ENCODE peak calls at places on chromosomes 4 and X, in five cellular contexts. One of them, this sample, is unnamed.

GRCh38 chrX:67544281-67544680 is 460 bp downstream of the AR start:
- DNase-seq in tibial nerve: no peak
- DNase-seq in suprapubic skin: no peak
- DNase-seq in fibroblast of lung: peak; percentile 19
- DNase-seq in HFFc6: no peak
- DNase-seq in this sample: no peak

GRCh38 chrX:153867671-153868070 is 18.3 kb downstream of the L1CAM start:
- DNase-seq in tibial nerve: no peak
- DNase-seq in suprapubic skin: no peak
- DNase-seq in fibroblast of lung: no peak
- DNase-seq in HFFc6: no peak
- DNase-seq in this sample: no peak

GRCh38 chr4:184588893-184589292 is 60.4 kb downstream of the CASP3 start:
- DNase-seq in tibial nerve: no peak
- DNase-seq in suprapubic skin: no peak
- DNase-seq in fibroblast of lung: peak; percentile 11
- DNase-seq in HFFc6: no peak
- DNase-seq in this sample: no peak

GRCh38 chr4:177681902-177682301 is 239.7 kb upstream of the AGA start:
- DNase-seq in tibial nerve: no peak
- DNase-seq in suprapubic skin: no peak
- DNase-seq in fibroblast of lung: peak; percentile 13
- DNase-seq in HFFc6: no peak
- DNase-seq in this sample: no peak

GRCh38 chr4:106647451-106647850 is 278.9 kb upstream of the GIMD1 start:
- DNase-seq in tibial nerve: no peak
- DNase-seq in suprapubic skin: no peak
- DNase-seq in fibroblast of lung: no peak
- DNase-seq in HFFc6: no peak
- DNase-seq in this sample: no peak

GRCh38 chr4:879730-880079 is 52.4 kb downstream of the GAK start:
- DNase-seq in tibial nerve: no peak
- DNase-seq in suprapubic skin: no peak
- DNase-seq in fibroblast of lung: no peak
- DNase-seq in HFFc6: no peak
- DNase-seq in this sample: peak; percentile 23

GRCh38 chrX:133215747-133216146 is 2.4 kb downstream of the TFDP3 start:
- DNase-seq in tibial nerve: no peak
- DNase-seq in suprapubic skin: no peak
- DNase-seq in fibroblast of lung: peak; percentile 14
- DNase-seq in HFFc6: no peak
- DNase-seq in this sample: no peak

GRCh38 chr4:5710065-5710961 is 688 bp upstream of the EVC start:
- DNase-seq in tibial nerve: no peak
- DNase-seq in suprapubic skin: no peak
- DNase-seq in fibroblast of lung: peak; percentile 31
- DNase-seq in HFFc6: no peak
- DNase-seq in this sample: no peak

GRCh38 chr4:174324725-174325124 is 41.0 kb downstream of the CEP44 start:
- DNase-seq in tibial nerve: no peak
- DNase-seq in suprapubic skin: no peak
- DNase-seq in fibroblast of lung: peak; percentile 61
- DNase-seq in HFFc6: peak; percentile 1
- DNase-seq in this sample: no peak

GRCh38 chrX:128728943-128729342 is 676.7 kb upstream of the ACTRT1 start:
- DNase-seq in tibial nerve: no peak
- DNase-seq in suprapubic skin: no peak
- DNase-seq in fibroblast of lung: no peak
- DNase-seq in HFFc6: no peak
- DNase-seq in this sample: no peak

GRCh38 chr4:128385683-128386304 is 98.2 kb upstream of the PGRMC2 start:
- DNase-seq in tibial nerve: no peak
- DNase-seq in suprapubic skin: no peak
- DNase-seq in fibroblast of lung: peak; percentile 63
- DNase-seq in HFFc6: peak; percentile 22
- DNase-seq in this sample: no peak

GRCh38 chrX:31706456-31706855 is 634.6 kb upstream of the FTHL17 start:
- DNase-seq in tibial nerve: no peak
- DNase-seq in suprapubic skin: no peak
- DNase-seq in fibroblast of lung: peak; percentile 35
- DNase-seq in HFFc6: no peak
- DNase-seq in this sample: no peak

GRCh38 chr4:108774809-108775530 is 12.1 kb upstream of the ETNPPL start:
- DNase-seq in tibial nerve: no peak
- DNase-seq in suprapubic skin: no peak
- DNase-seq in fibroblast of lung: no peak
- DNase-seq in HFFc6: no peak
- DNase-seq in this sample: no peak

GRCh38 chr4:113979973-113980615 is 647 bp upstream of the ARSJ start:
- DNase-seq in tibial nerve: no peak
- DNase-seq in suprapubic skin: no peak
- DNase-seq in fibroblast of lung: peak; percentile 68
- DNase-seq in HFFc6: no peak
- DNase-seq in this sample: no peak

GRCh38 chr4:8198906-8199593 is at the start of gene SH3TC1:
- DNase-seq in tibial nerve: peak; percentile 71
- DNase-seq in suprapubic skin: peak; percentile 90
- DNase-seq in fibroblast of lung: peak; percentile 88
- DNase-seq in HFFc6: peak; percentile 83
- DNase-seq in this sample: peak; percentile 37

GRCh38 chr4:104942990-104943758 is 203.5 kb upstream of the TET2 start:
- DNase-seq in tibial nerve: no peak
- DNase-seq in suprapubic skin: no peak
- DNase-seq in fibroblast of lung: peak; percentile 59
- DNase-seq in HFFc6: no peak
- DNase-seq in this sample: no peak

GRCh38 chrX:103211012-103211715 is 3.7 kb upstream of the BEX4 start:
- DNase-seq in tibial nerve: peak; percentile 37
- DNase-seq in suprapubic skin: no peak
- DNase-seq in fibroblast of lung: peak; percentile 29
- DNase-seq in HFFc6: peak; percentile 10
- DNase-seq in this sample: peak; percentile 34

GRCh38 chrX:72130762-72131231 is 918 bp downstream of the RTL5 start:
- DNase-seq in tibial nerve: no peak
- DNase-seq in suprapubic skin: no peak
- DNase-seq in fibroblast of lung: no peak
- DNase-seq in HFFc6: no peak
- DNase-seq in this sample: no peak

GRCh38 chrX:151973851-151974335 is 583 bp downstream of the GABRE start:
- DNase-seq in tibial nerve: no peak
- DNase-seq in suprapubic skin: peak; percentile 64
- DNase-seq in fibroblast of lung: peak; percentile 24
- DNase-seq in HFFc6: peak; percentile 3
- DNase-seq in this sample: no peak

GRCh38 chr4:5142726-5143125 is 91.4 kb downstream of the STK32B start:
- DNase-seq in tibial nerve: peak; percentile 45
- DNase-seq in suprapubic skin: no peak
- DNase-seq in fibroblast of lung: peak; percentile 36
- DNase-seq in HFFc6: peak; percentile 1
- DNase-seq in this sample: no peak

GRCh38 chrX:7170903-7171302 is 22.9 kb upstream of the PUDP start:
- DNase-seq in tibial nerve: no peak
- DNase-seq in suprapubic skin: no peak
- DNase-seq in fibroblast of lung: no peak
- DNase-seq in HFFc6: no peak
- DNase-seq in this sample: peak; percentile 10

GRCh38 chrX:31832263-31832662 is 760.4 kb upstream of the FTHL17 start:
- DNase-seq in tibial nerve: no peak
- DNase-seq in suprapubic skin: no peak
- DNase-seq in fibroblast of lung: peak; percentile 5
- DNase-seq in HFFc6: no peak
- DNase-seq in this sample: no peak

GRCh38 chr4:8353912-8354453 is 84.4 kb downstream of the HTRA3 start:
- DNase-seq in tibial nerve: no peak
- DNase-seq in suprapubic skin: no peak
- DNase-seq in fibroblast of lung: peak; percentile 91
- DNase-seq in HFFc6: no peak
- DNase-seq in this sample: no peak

GRCh38 chr4:54254915-54255246 is 25.8 kb downstream of the PDGFRA start:
- DNase-seq in tibial nerve: no peak
- DNase-seq in suprapubic skin: no peak
- DNase-seq in fibroblast of lung: no peak
- DNase-seq in HFFc6: no peak
- DNase-seq in this sample: no peak

GRCh38 chr4:107977482-107977881 is 12.2 kb upstream of the HADH start:
- DNase-seq in tibial nerve: no peak
- DNase-seq in suprapubic skin: no peak
- DNase-seq in fibroblast of lung: no peak
- DNase-seq in HFFc6: no peak
- DNase-seq in this sample: no peak

DNA sequence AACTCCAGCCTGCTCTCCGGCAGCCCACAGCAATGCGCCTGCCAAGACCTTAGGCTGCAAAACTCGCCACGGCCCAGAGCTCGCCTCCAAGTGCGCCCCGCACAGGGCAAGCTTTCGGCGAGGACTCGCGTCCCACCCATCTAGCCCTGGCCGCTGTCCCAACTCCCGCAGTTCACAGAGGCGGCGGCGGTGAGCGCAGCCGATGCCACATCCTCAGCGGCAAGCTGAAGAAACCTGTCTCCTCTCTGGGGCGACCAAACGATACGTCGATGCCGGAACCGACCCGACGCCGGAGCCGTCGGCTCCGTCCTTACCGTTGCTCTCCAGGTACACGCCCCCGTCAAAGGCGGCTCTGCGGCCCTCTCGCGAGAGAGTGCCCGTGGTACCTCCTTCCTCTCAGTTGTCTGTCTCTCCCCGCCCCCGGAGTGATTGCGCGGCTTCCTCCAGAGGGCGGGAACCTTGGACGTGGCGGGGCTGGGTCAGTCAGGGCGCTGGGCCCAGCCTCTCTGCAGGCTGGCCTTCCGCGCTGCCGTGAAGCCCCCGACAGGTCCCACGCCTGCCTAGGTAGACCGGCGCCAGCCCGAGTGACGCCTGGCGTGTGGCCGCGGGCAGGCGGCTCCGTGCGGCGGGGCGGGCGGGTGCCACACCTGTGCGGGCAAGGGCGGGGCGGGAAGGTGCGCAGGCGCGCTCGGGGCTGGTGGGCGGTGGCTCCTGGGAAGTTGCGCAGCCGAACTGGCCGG is 380 bp upstream of the RAB33B start:
- DNase-seq in tibial nerve: peak; percentile 96
- DNase-seq in suprapubic skin: peak; percentile 99
- DNase-seq in fibroblast of lung: peak; percentile 97
- DNase-seq in HFFc6: peak; percentile 96
- DNase-seq in this sample: peak; percentile 96
- TF ChIP-seq CTCF in tibial nerve: peak; percentile 10
- TF ChIP-seq CTCF in suprapubic skin: no peak
- TF ChIP-seq CTCF in fibroblast of lung: no peak
- TF ChIP-seq CTCF in HFFc6: peak; percentile 56
- TF ChIP-seq CTCF in this sample: peak; percentile 4

GRCh38 chr4:182575225-182575624 is 332.0 kb downstream of the TENM3 start:
- DNase-seq in tibial nerve: no peak
- DNase-seq in suprapubic skin: no peak
- DNase-seq in fibroblast of lung: no peak
- DNase-seq in HFFc6: no peak
- DNase-seq in this sample: no peak
- TF ChIP-seq CTCF in tibial nerve: no peak
- TF ChIP-seq CTCF in suprapubic skin: no peak
- TF ChIP-seq CTCF in fibroblast of lung: no peak
- TF ChIP-seq CTCF in HFFc6: no peak
- TF ChIP-seq CTCF in this sample: no peak

DNA sequence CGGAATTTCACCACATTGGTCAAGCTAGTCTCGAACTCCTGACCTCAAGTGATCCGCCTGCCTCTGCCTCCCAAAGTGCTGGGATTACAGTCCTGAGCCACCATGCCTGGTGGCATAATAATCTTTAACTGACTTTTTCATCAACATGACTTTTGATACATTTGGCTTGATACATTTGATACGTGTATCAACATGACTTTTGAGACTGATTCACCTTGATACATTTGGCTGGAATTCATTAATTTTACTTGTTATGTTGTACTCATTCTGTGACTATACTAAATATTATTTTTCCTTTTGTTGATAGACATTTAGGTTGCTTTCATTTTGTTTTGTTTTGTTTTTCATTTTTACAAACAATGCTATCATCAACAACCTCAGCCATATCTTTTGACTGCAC is 6.3 kb downstream of the TMEM154 start:
- DNase-seq in tibial nerve: no peak
- DNase-seq in suprapubic skin: no peak
- DNase-seq in fibroblast of lung: no peak
- DNase-seq in HFFc6: no peak
- DNase-seq in this sample: no peak
- TF ChIP-seq CTCF in tibial nerve: no peak
- TF ChIP-seq CTCF in suprapubic skin: no peak
- TF ChIP-seq CTCF in fibroblast of lung: no peak
- TF ChIP-seq CTCF in HFFc6: no peak
- TF ChIP-seq CTCF in this sample: no peak

GRCh38 chrX:49165901-49166881 is 3.6 kb downstream of the MAGIX start:
- DNase-seq in tibial nerve: peak; percentile 48
- DNase-seq in suprapubic skin: peak; percentile 87
- DNase-seq in fibroblast of lung: peak; percentile 76
- DNase-seq in HFFc6: peak; percentile 51
- DNase-seq in this sample: peak; percentile 70
- TF ChIP-seq CTCF in tibial nerve: peak; percentile 20
- TF ChIP-seq CTCF in suprapubic skin: no peak
- TF ChIP-seq CTCF in fibroblast of lung: peak; percentile 29
- TF ChIP-seq CTCF in HFFc6: no peak
- TF ChIP-seq CTCF in this sample: peak; percentile 31

DNA sequence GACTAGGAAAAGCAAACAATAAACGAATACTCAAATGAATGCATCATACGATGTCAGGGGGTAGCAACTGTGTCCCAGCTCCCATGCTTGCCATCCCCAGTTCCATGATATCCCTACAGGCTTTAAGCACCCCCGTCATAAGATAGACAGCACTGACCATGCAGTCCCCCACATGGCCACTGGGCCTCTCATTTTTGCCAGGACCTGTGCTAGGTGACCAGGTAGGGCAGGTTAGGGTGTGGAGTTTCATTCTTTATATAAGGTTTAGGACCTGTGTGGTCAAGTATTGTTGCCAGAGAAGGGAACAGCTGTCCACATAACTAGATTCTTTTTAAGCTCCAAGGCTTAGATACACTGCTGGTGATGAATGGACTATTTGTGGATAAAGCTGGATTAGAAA is 9.7 kb downstream of the PPEF2 start:
- DNase-seq in tibial nerve: no peak
- DNase-seq in suprapubic skin: no peak
- DNase-seq in fibroblast of lung: no peak
- DNase-seq in HFFc6: no peak
- DNase-seq in this sample: no peak
- TF ChIP-seq CTCF in tibial nerve: no peak
- TF ChIP-seq CTCF in suprapubic skin: no peak
- TF ChIP-seq CTCF in fibroblast of lung: peak; percentile 8
- TF ChIP-seq CTCF in HFFc6: peak; percentile 57
- TF ChIP-seq CTCF in this sample: no peak

GRCh38 chrX:39477438-39478120 is 620.2 kb downstream of the BCOR start:
- DNase-seq in tibial nerve: no peak
- DNase-seq in suprapubic skin: peak; percentile 69
- DNase-seq in fibroblast of lung: peak; percentile 27
- DNase-seq in HFFc6: no peak
- DNase-seq in this sample: peak; percentile 12
- TF ChIP-seq CTCF in tibial nerve: no peak
- TF ChIP-seq CTCF in suprapubic skin: no peak
- TF ChIP-seq CTCF in fibroblast of lung: no peak
- TF ChIP-seq CTCF in HFFc6: peak; percentile 17
- TF ChIP-seq CTCF in this sample: no peak

DNA sequence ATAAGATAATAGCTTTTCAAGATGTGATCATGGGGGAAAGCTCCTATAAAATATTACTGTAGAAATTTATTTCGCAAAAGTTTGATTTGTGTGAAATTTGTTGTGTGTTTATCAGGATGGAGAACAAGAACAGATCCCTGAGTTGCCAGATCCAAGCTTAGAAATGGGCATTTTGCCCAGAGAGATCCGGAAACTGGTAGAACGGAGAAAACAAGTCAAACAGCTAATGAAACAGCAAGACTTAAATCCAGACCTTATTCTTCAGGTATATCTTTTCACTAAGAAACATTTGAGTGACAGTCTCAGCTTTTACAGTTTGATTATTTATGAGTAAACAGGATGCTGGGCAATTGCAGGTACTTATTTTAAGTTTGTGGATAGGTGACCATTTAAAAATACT is 54.5 kb downstream of the POLA1 start:
- DNase-seq in tibial nerve: no peak
- DNase-seq in suprapubic skin: no peak
- DNase-seq in fibroblast of lung: no peak
- DNase-seq in HFFc6: no peak
- DNase-seq in this sample: no peak
- TF ChIP-seq CTCF in tibial nerve: no peak
- TF ChIP-seq CTCF in suprapubic skin: no peak
- TF ChIP-seq CTCF in fibroblast of lung: no peak
- TF ChIP-seq CTCF in HFFc6: no peak
- TF ChIP-seq CTCF in this sample: no peak